ENCODE peak calls at places on chromosomes 1 and 21, in seven cellular contexts. B is keratinocyte, F is OCI-LY7, K is IMR-90, U is osteoblast, C is PC-9, T is PC-3. V is an unnamed sample.

GRCh38 chr1:113872219-113872934 is 865 bp upstream of the PTPN22 start:
- DNase-seq in F (peak; percentile 50), U (no peak), T (no peak), B (no peak), K (no peak), C (no peak), V (peak; percentile 23)

GRCh38 chr21:34762761-34763160 is 94.0 kb downstream of the CLIC6 start:
- DNase-seq in C (no peak), B (no peak), T (no peak), K (peak; percentile 81), F (no peak), U (peak; percentile 34), V (peak; percentile 43)

GRCh38 chr21:32102426-32102825 is 176.4 kb downstream of the MIS18A start:
- DNase-seq in U (no peak), K (peak; percentile 7), T (no peak), B (no peak), F (no peak), C (no peak), V (peak; percentile 63)

GRCh38 chr1:77126309-77126708 is 92.9 kb downstream of the PIGK start:
- DNase-seq in U (no peak), F (peak; percentile 31), B (no peak), T (peak; percentile 79), C (peak; percentile 68), K (peak; percentile 80), V (peak; percentile 86)

GRCh38 chr1:1259948-1260614 is 13.6 kb upstream of the C1QTNF12 start:
- DNase-seq in U (no peak), K (no peak), C (no peak), F (no peak), T (no peak), B (no peak), V (no peak)

GRCh38 chr1:164589408-164589807 is 30.4 kb downstream of the PBX1 start:
- DNase-seq in U (no peak), F (no peak), C (no peak), K (no peak), B (no peak), T (no peak), V (no peak)

GRCh38 chr1:205670611-205671430 is 9.5 kb downstream of the SLC45A3 start:
- DNase-seq in T (no peak), F (no peak), B (no peak), U (peak; percentile 44), K (no peak), C (no peak), V (no peak)

GRCh38 chr1:25641931-25642611 is 25.5 kb downstream of the MAN1C1 start:
- DNase-seq in K (peak; percentile 67), F (no peak), C (no peak), B (no peak), T (no peak), U (no peak), V (peak; percentile 67)

GRCh38 chr1:22164841-22165808 is 22.2 kb upstream of the WNT4 start:
- DNase-seq in U (peak; percentile 15), T (no peak), K (no peak), F (no peak), B (no peak), C (no peak), V (no peak)

GRCh38 chr1:178275553-178275952 is 181.6 kb downstream of the RASAL2 start:
- DNase-seq in F (no peak), B (no peak), C (no peak), K (peak; percentile 37), T (no peak), U (no peak), V (peak; percentile 33)

GRCh38 chr1:156149374-156150106 is 3.8 kb upstream of the SEMA4A start:
- DNase-seq in B (no peak), C (no peak), T (no peak), F (peak; percentile 91), U (peak; percentile 59), K (no peak), V (no peak)

GRCh38 chr1:102628008-102628736 is 480.1 kb downstream of the COL11A1 start:
- DNase-seq in C (no peak), F (no peak), U (no peak), K (no peak), T (peak; percentile 19), B (no peak), V (no peak)

GRCh38 chr1:58620259-58620658 is 43.2 kb upstream of the TACSTD2 start:
- DNase-seq in B (no peak), T (peak; percentile 69), K (no peak), C (peak; percentile 96), F (no peak), U (no peak), V (no peak)

GRCh38 chr1:84073266-84073665 is 70.8 kb upstream of the PRKACB start:
- DNase-seq in K (peak; percentile 51), T (no peak), U (no peak), F (no peak), C (no peak), B (no peak), V (peak; percentile 23)

GRCh38 chr1:168000656-168001055 is 63.8 kb upstream of the MPC2 start:
- DNase-seq in C (no peak), F (no peak), K (peak; percentile 55), T (no peak), B (no peak), U (no peak), V (no peak)

GRCh38 chr21:44291078-44291935 is 5.6 kb downstream of the AIRE start:
- DNase-seq in C (no peak), T (no peak), B (no peak), F (no peak), U (no peak), K (no peak), V (no peak)

DNA sequence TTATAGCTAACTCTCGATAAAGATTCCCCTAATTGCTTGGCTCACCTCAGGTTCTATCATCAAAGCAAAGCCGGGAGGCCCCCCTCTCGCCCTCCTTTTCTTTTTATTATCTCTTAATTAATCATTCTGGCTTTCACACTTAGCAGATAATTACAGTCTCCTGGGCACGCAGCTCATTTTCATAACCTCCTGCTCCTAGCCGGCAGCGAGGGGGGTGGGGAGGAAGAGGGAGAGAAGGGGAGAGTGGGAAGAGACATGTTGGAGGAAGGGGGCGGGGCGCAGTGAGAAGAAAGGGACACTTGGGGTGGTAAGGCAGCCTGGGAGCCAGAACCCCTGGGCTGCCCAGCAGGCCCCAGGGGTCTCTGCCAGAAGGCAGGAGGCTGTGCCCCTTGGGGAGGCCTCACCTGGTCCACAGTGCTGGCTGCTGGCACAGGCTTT is 14.5 kb downstream of the KIRREL1 start:
- DNase-seq in B (no peak), T (no peak), F (no peak), K (no peak), U (no peak), C (no peak), V (no peak)
- H3K4me1 ChIP-seq in B (peaks cover 84% of the 10 kb centered on the region), T (peaks cover 51% of the 10 kb centered on the region), F (no peaks in the 10 kb centered on the region), K (peaks cover 70% of the 10 kb centered on the region), U (peaks cover 95% of the 10 kb centered on the region), C (peaks cover 33% of the 10 kb centered on the region), V (peaks cover 92% of the 10 kb centered on the region)

GRCh38 chr1:228276901-228277490 is 69.2 kb downstream of the OBSCN start:
- DNase-seq in K (no peak), T (no peak), F (no peak), B (no peak), C (no peak), U (no peak), V (no peak)

GRCh38 chr1:228277491-228278431 is 69.9 kb downstream of the OBSCN start:
- DNase-seq in U (no peak), T (no peak), B (no peak), C (no peak), F (no peak), K (no peak), V (no peak)

GRCh38 chr1:228275435-228276342 is 67.8 kb downstream of the OBSCN start:
- DNase-seq in K (peak; percentile 82), T (peak; percentile 89), B (peak; percentile 64), F (peak; percentile 81), U (peak; percentile 99), C (no peak), V (peak; percentile 95)

GRCh38 chr1:228275154-228275434 is 67.2 kb downstream of the OBSCN start:
- DNase-seq in T (no peak), B (peak; percentile 9), U (no peak), C (no peak), K (no peak), F (no peak), V (no peak)

GRCh38 chr1:228276361-228276831 is 68.6 kb downstream of the OBSCN start:
- DNase-seq in C (no peak), U (no peak), F (no peak), T (no peak), K (no peak), B (no peak), V (peak; percentile 22)
- H3K4me3 ChIP-seq in C (no peak overlapping the region), U (peak overlapping the region; percentile 74), F (peak overlapping the region; percentile 52), T (peak overlapping the region; percentile 73), K (peak overlapping the region; percentile 21), B (no peak overlapping the region), V (peak overlapping the region; percentile 78)

GRCh38 chr1:180534199-180534598 is 24.6 kb upstream of the OVAAL start:
- DNase-seq in C (no peak), F (no peak), K (no peak), T (no peak), U (no peak), B (no peak), V (peak; percentile 43)
- H2AFZ ChIP-seq in C (no peak overlapping the region), F (peak overlapping the region; percentile 65), K (no peak overlapping the region), T (peak overlapping the region; percentile 80), U (no peak overlapping the region), B (no peak overlapping the region), V (peak overlapping the region; percentile 60)

GRCh38 chr1:39646232-39647081 is 7.0 kb upstream of the HEYL start:
- DNase-seq in K (peak; percentile 79), T (no peak), B (peak; percentile 11), C (no peak), F (peak; percentile 60), U (peak; percentile 92), V (peak; percentile 64)

GRCh38 chr1:39645411-39646043 is 6.1 kb upstream of the HEYL start:
- DNase-seq in C (no peak), K (no peak), B (no peak), T (no peak), F (no peak), U (no peak), V (no peak)

GRCh38 chr1:39640861-39641260 is 1.4 kb upstream of the HEYL start:
- DNase-seq in F (no peak), T (no peak), C (no peak), B (no peak), U (peak; percentile 70), K (no peak), V (no peak)

GRCh38 chr1:39642796-39643195 is 3.4 kb upstream of the HEYL start:
- DNase-seq in T (peak; percentile 39), C (no peak), B (no peak), U (peak; percentile 96), F (no peak), K (peak; percentile 49), V (peak; percentile 65)

DNA sequence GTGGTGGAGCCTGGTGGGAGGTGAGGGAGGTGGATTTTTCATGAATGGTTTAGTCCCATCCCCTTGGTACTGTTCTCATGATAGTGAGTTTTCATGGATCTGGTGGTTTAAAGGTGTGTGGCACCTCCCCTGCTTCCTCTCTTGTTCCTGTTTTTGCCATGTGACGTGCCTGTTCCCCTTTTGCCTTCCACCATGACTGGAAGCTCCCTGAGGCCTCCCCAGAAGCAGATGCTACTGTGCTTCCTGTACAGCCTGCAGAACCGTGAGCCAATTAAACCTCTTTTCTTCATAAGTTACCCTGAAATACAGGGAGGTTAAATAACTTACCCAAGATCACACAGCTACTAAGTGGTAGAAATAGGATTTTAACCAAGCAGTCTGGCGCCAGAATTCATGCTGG is 4.3 kb upstream of the HEYL start:
- DNase-seq in U (no peak), B (no peak), T (no peak), C (no peak), F (no peak), K (no peak), V (no peak)
- H3K4me1 ChIP-seq in U (peaks cover 43% of the 10 kb centered on the region), B (peaks cover 7% of the 10 kb centered on the region), T (peaks cover 8% of the 10 kb centered on the region), C (no peaks in the 10 kb centered on the region), F (peaks cover 8% of the 10 kb centered on the region), K (peaks cover 13% of the 10 kb centered on the region), V (peaks cover 20% of the 10 kb centered on the region)

GRCh38 chr1:169345500-169345899 is 22.1 kb downstream of the NME7 start:
- DNase-seq in K (no peak), B (no peak), C (no peak), T (no peak), U (no peak), F (no peak), V (no peak)
- H3K4me3 ChIP-seq in K (no peak overlapping the region), B (no peak overlapping the region), C (no peak overlapping the region), T (no peak overlapping the region), U (no peak overlapping the region), F (no peak overlapping the region), V (no peak overlapping the region)

V was measured in GM23248.